ENCODE peak calls at places on chromosome 18, in seven cellular contexts. X, M, N, P, K, J and T are unnamed samples.
A peak's percentile ranks its signal among the peaks of the same experiment; 100 is the strongest.

GRCh38 chr18:1513519-1513918 is 608.8 kb downstream of the ADCYAP1 start:
- DNase-seq in X (no peak), M (no peak), N (no peak), P (no peak), K (no peak), J (no peak), T (no peak)

GRCh38 chr18:75167759-75168211 is 41.2 kb downstream of the PTGR3 start:
- DNase-seq in X (no peak), M (no peak), N (no peak), P (no peak), K (no peak), J (no peak), T (no peak)

GRCh38 chr18:51342815-51343214 is 145.3 kb upstream of the MEX3C start:
- DNase-seq in X (no peak), M (no peak), N (no peak), P (no peak), K (no peak), J (peak; percentile 98), T (no peak)

GRCh38 chr18:43681661-43682060 is 404.4 kb upstream of the SYT4 start:
- DNase-seq in X (no peak), M (no peak), N (no peak), P (no peak), K (no peak), J (no peak), T (no peak)

GRCh38 chr18:8139971-8140406 is 469.2 kb upstream of the RAB12 start:
- DNase-seq in X (no peak), M (no peak), N (no peak), P (no peak), K (no peak), J (no peak), T (peak; percentile 72)

GRCh38 chr18:13446581-13447470 is 228.3 kb downstream of the LDLRAD4 start:
- DNase-seq in X (no peak), M (no peak), N (no peak), P (no peak), K (no peak), J (no peak), T (no peak)

GRCh38 chr18:63758616-63759015 is 16.6 kb upstream of the SERPINB7 start:
- DNase-seq in X (no peak), M (no peak), N (no peak), P (no peak), K (no peak), J (no peak), T (no peak)

GRCh38 chr18:62485684-62486083 is 37.1 kb upstream of the ZCCHC2 start:
- DNase-seq in X (no peak), M (no peak), N (no peak), P (no peak), K (no peak), J (peak; percentile 98), T (no peak)

GRCh38 chr18:24127735-24128134 is 11.1 kb upstream of the CABYR start:
- DNase-seq in X (no peak), M (no peak), N (no peak), P (no peak), K (no peak), J (no peak), T (no peak)